ENCODE peak calls at places on chromosomes 2 and 18, in ten cellular contexts. G is GM12878, Y is spleen, D is vagina, S is A549, R is stomach, N is adrenal gland, Z is transverse colon, A is ovary, K is heart left ventricle. H is an unnamed sample.

GRCh38 chr2:45909677-45910191 is 258.3 kb downstream of the PRKCE start:
- DNase-seq in G (no peak), Y (no peak), D (no peak), S (no peak), R (no peak), N (no peak), Z (no peak), A (no peak), K (no peak), H (no peak)

GRCh38 chr2:29966256-29966655 is 44.9 kb upstream of the ALK start:
- DNase-seq in G (no peak), Y (no peak), D (no peak), S (no peak), R (no peak), N (no peak), Z (no peak), A (no peak), K (no peak), H (no peak)

GRCh38 chr18:7844418-7844817 is 277.3 kb downstream of the PTPRM start:
- DNase-seq in G (no peak), Y (no peak), D (no peak), S (no peak), R (no peak), N (no peak), Z (no peak), A (no peak), K (no peak), H (no peak)

GRCh38 chr2:86193901-86194567 is 1.2 kb downstream of the IMMT start:
- DNase-seq in G (no peak), Y (no peak), D (no peak), S (no peak), R (no peak), N (no peak), Z (no peak), A (no peak), K (no peak), H (peak; percentile 55)

GRCh38 chr2:8545676-8546318 is 136.1 kb upstream of the ID2 start:
- DNase-seq in G (no peak), Y (peak; percentile 75), D (no peak), S (no peak), R (peak; percentile 24), N (peak; percentile 48), Z (no peak), A (peak; percentile 13), K (no peak), H (no peak)

GRCh38 chr2:134260726-134261125 is 6.9 kb downstream of the MGAT5 start:
- DNase-seq in G (no peak), Y (no peak), D (no peak), S (no peak), R (no peak), N (no peak), Z (no peak), A (no peak), K (peak; percentile 42), H (no peak)

GRCh38 chr2:171217330-171217729 is 56.6 kb upstream of the TLK1 start:
- DNase-seq in G (no peak), Y (no peak), D (no peak), S (no peak), R (no peak), N (no peak), Z (no peak), A (no peak), K (no peak), H (no peak)

GRCh38 chr18:48564139-48564538 is 25.3 kb downstream of the CTIF start:
- DNase-seq in G (no peak), Y (no peak), D (no peak), S (no peak), R (no peak), N (no peak), Z (no peak), A (no peak), K (no peak), H (no peak)

GRCh38 chr2:74119324-74119723 is 28.4 kb downstream of the BOLA3 start:
- DNase-seq in G (no peak), Y (no peak), D (no peak), S (peak; percentile 29), R (no peak), N (peak; percentile 23), Z (no peak), A (no peak), K (no peak), H (peak; percentile 46)

DNA sequence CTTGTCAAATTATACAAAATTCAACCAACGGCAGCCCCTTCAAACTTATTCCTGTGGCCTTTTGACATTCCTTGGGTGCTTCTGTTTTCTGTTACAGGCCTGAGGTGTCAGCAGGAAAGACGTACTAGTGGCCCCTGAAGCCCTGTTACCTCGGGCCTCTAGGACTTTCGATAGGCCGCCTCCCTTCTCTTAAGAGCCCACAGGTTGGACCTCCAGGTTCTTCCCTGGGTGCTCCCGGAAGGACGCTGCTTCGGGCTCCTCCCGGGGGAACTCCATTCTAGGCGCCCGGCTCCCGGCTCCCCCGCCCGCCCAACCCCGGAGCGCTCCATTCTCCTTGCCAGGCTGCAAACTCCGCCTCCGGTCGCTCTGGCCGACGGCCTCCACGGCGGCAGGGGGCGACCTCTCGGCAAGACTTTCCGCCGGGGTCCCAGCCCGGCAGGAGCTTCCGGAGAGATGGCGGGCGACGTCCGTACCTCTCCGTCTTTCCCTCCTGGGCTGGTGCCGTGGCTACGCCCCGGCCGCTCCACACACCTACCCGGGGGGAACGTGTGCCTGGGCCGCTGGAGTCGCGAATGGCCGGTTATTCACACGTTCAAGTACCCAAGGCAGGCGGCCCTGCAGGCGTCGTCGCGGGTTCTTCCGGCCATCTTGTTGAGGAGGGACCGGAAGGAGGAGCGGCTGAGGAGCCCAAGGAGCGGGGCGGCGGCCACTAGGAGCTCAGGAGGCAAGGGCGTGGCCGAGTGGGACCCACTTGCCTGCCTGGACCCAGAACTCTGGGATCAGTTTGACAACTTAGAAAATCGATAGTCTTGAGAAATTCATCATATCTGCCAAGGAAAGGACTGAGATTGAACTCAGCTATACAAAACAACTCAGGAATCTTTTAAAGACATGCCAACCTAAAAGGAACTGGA is 27.5 kb downstream of the BOLA3 start:
- DNase-seq in G (peak; percentile 54), Y (peak; percentile 94), D (no peak), S (peak; percentile 84), R (peak; percentile 80), N (peak; percentile 87), Z (peak; percentile 89), A (peak; percentile 76), K (peak; percentile 89), H (peak; percentile 91)
- TF ChIP-seq POLR2A in G (peak; percentile 95), Y (no peak), D (no peak), S (peak; percentile 19), R (no peak), N (peak; percentile 21), Z (peak; percentile 47), A (peak; percentile 40), K (no peak), H (peak; percentile 57)

GRCh38 chr2:3627500-3628100 is 30.4 kb upstream of the ALLC start:
- DNase-seq in G (no peak), Y (peak; percentile 29), D (peak; percentile 87), S (no peak), R (peak; percentile 8), N (peak; percentile 45), Z (no peak), A (peak; percentile 16), K (peak; percentile 14), H (no peak)

GRCh38 chr2:3628241-3628679 is 29.7 kb upstream of the ALLC start:
- DNase-seq in G (no peak), Y (peak; percentile 67), D (peak; percentile 93), S (no peak), R (peak; percentile 16), N (peak; percentile 33), Z (no peak), A (peak; percentile 14), K (peak; percentile 16), H (no peak)

GRCh38 chr2:3626817-3627499 is 31.0 kb upstream of the ALLC start:
- DNase-seq in G (no peak), Y (peak; percentile 59), D (peak; percentile 85), S (no peak), R (peak; percentile 23), N (peak; percentile 47), Z (no peak), A (peak; percentile 28), K (peak; percentile 16), H (no peak)

GRCh38 chr2:3625186-3625585 is 30.3 kb downstream of the COLEC11 start:
- DNase-seq in G (no peak), Y (peak; percentile 49), D (peak; percentile 72), S (no peak), R (no peak), N (peak; percentile 24), Z (peak; percentile 2), A (peak; percentile 13), K (peak; percentile 10), H (no peak)

GRCh38 chr2:3626118-3626816 is 31.4 kb downstream of the COLEC11 start:
- DNase-seq in G (no peak), Y (peak; percentile 62), D (no peak), S (no peak), R (peak; percentile 17), N (peak; percentile 59), Z (no peak), A (peak; percentile 21), K (peak; percentile 24), H (no peak)
- TF ChIP-seq POLR2A in G (no peak), Y (no peak), D (no peak), S (no peak), R (no peak), N (no peak), Z (no peak), A (no peak), K (no peak), H (no peak)

GRCh38 chr18:51195602-51196115 is 1.8 kb downstream of the MEX3C start:
- DNase-seq in G (no peak), Y (no peak), D (no peak), S (peak; percentile 18), R (no peak), N (no peak), Z (peak; percentile 29), A (no peak), K (no peak), H (peak; percentile 68)

GRCh38 chr18:51197661-51198424 is at the start of gene MEX3C:
- DNase-seq in G (peak; percentile 95), Y (peak; percentile 99), D (peak; percentile 99), S (peak; percentile 76), R (peak; percentile 99), N (peak; percentile 99), Z (peak; percentile 100), A (peak; percentile 99), K (peak; percentile 99), H (peak; percentile 100)

GRCh38 chr18:51196116-51196810 is 1.2 kb downstream of the MEX3C start:
- DNase-seq in G (no peak), Y (peak; percentile 93), D (no peak), S (peak; percentile 7), R (peak; percentile 52), N (peak; percentile 76), Z (peak; percentile 53), A (peak; percentile 48), K (peak; percentile 60), H (peak; percentile 68)

GRCh38 chr18:51195086-51195601 is 2.3 kb downstream of the MEX3C start:
- DNase-seq in G (no peak), Y (no peak), D (no peak), S (no peak), R (no peak), N (no peak), Z (no peak), A (no peak), K (no peak), H (no peak)

GRCh38 chr18:51196811-51197660 is 445 bp downstream of the MEX3C start:
- DNase-seq in G (no peak), Y (peak; percentile 94), D (no peak), S (no peak), R (peak; percentile 61), N (peak; percentile 76), Z (peak; percentile 64), A (peak; percentile 49), K (peak; percentile 76), H (peak; percentile 85)
- TF ChIP-seq POLR2A in G (peak; percentile 59), Y (no peak), D (no peak), S (no peak), R (no peak), N (peak; percentile 42), Z (peak; percentile 46), A (peak; percentile 31), K (peak; percentile 51), H (peak; percentile 37)

GRCh38 chr2:113174369-113174735 is 581 bp downstream of the PSD4 start:
- DNase-seq in G (no peak), Y (peak; percentile 79), D (no peak), S (no peak), R (no peak), N (no peak), Z (no peak), A (no peak), K (no peak), H (peak; percentile 45)

GRCh38 chr2:113176696-113177355 is 3.1 kb downstream of the PSD4 start:
- DNase-seq in G (no peak), Y (peak; percentile 61), D (no peak), S (no peak), R (no peak), N (no peak), Z (no peak), A (no peak), K (no peak), H (no peak)

GRCh38 chr2:113173563-113174368 is at the start of gene PSD4:
- DNase-seq in G (peak; percentile 67), Y (peak; percentile 97), D (no peak), S (no peak), R (peak; percentile 59), N (peak; percentile 67), Z (peak; percentile 82), A (no peak), K (peak; percentile 65), H (peak; percentile 74)

GRCh38 chr2:113175736-113176695 is 2.2 kb downstream of the PSD4 start:
- DNase-seq in G (no peak), Y (peak; percentile 88), D (no peak), S (no peak), R (no peak), N (no peak), Z (peak; percentile 53), A (no peak), K (no peak), H (no peak)

GRCh38 chr2:113175101-113175628 is 1.4 kb downstream of the PSD4 start:
- DNase-seq in G (peak; percentile 87), Y (peak; percentile 86), D (no peak), S (no peak), R (peak; percentile 48), N (no peak), Z (peak; percentile 68), A (no peak), K (no peak), H (peak; percentile 10)
- TF ChIP-seq POLR2A in G (peak; percentile 96), Y (peak; percentile 16), D (no peak), S (no peak), R (no peak), N (no peak), Z (peak; percentile 28), A (no peak), K (no peak), H (no peak)

H was measured in erythroblast.